ENCODE peak calls at places on chromosome 18, in six cellular contexts. S is GM12865, D is cardiac fibroblast, G is bronchial epithelial cell, Q is tibial nerve, H is GM23338. W is an unnamed sample.
A peak's percentile ranks its signal among the peaks of the same experiment; 100 is the strongest.

GRCh38 chr18:34764451-34764850 is 54.4 kb downstream of the DTNA start:
- DNase-seq in S (no peak), D (no peak), G (no peak), Q (no peak), H (peak; percentile 35), W (no peak)

GRCh38 chr18:63162271-63163014 is 157.1 kb downstream of the BCL2 start:
- DNase-seq in S (peak; percentile 92), D (no peak), G (peak; percentile 7), Q (no peak), H (no peak), W (no peak)

GRCh38 chr18:25568926-25569325 is 217.0 kb upstream of the ZNF521 start:
- DNase-seq in S (no peak), D (no peak), G (no peak), Q (no peak), H (no peak), W (no peak)

GRCh38 chr18:79384151-79384807 is 11.5 kb upstream of the NFATC1 start:
- DNase-seq in S (no peak), D (no peak), G (no peak), Q (no peak), H (no peak), W (peak; percentile 49)

GRCh38 chr18:62105373-62105772 is 81.5 kb downstream of the PIGN start:
- DNase-seq in S (no peak), D (peak; percentile 63), G (no peak), Q (no peak), H (no peak), W (no peak)

GRCh38 chr18:73318732-73319479 is 451.1 kb upstream of the NETO1 start:
- DNase-seq in S (no peak), D (peak; percentile 67), G (no peak), Q (no peak), H (no peak), W (no peak)

GRCh38 chr18:71304856-71305255 is 1016.0 kb downstream of the SOCS6 start:
- DNase-seq in S (no peak), D (no peak), G (no peak), Q (no peak), H (no peak), W (no peak)

GRCh38 chr18:31648966-31649429 is 35.4 kb downstream of the B4GALT6 start:
- DNase-seq in S (peak; percentile 91), D (peak; percentile 58), G (peak; percentile 68), Q (no peak), H (no peak), W (no peak)

GRCh38 chr18:69819460-69819859 is 128.2 kb downstream of the CD226 start:
- DNase-seq in S (no peak), D (no peak), G (no peak), Q (no peak), H (no peak), W (no peak)

GRCh38 chr18:47323158-47323557 is 71.7 kb upstream of the SKOR2 start:
- DNase-seq in S (no peak), D (peak; percentile 49), G (peak; percentile 58), Q (no peak), H (no peak), W (no peak)

GRCh38 chr18:62485684-62486083 is 37.1 kb upstream of the ZCCHC2 start:
- DNase-seq in S (no peak), D (peak; percentile 90), G (peak; percentile 98), Q (no peak), H (no peak), W (no peak)

GRCh38 chr18:23498877-23499570 is 4.3 kb upstream of the RMC1 start:
- DNase-seq in S (peak; percentile 83), D (peak; percentile 84), G (peak; percentile 47), Q (peak; percentile 30), H (peak; percentile 91), W (peak; percentile 72)

GRCh38 chr18:62198259-62198658 is 11.2 kb downstream of the RELCH start:
- DNase-seq in S (no peak), D (peak; percentile 28), G (peak; percentile 91), Q (no peak), H (no peak), W (no peak)

DNA sequence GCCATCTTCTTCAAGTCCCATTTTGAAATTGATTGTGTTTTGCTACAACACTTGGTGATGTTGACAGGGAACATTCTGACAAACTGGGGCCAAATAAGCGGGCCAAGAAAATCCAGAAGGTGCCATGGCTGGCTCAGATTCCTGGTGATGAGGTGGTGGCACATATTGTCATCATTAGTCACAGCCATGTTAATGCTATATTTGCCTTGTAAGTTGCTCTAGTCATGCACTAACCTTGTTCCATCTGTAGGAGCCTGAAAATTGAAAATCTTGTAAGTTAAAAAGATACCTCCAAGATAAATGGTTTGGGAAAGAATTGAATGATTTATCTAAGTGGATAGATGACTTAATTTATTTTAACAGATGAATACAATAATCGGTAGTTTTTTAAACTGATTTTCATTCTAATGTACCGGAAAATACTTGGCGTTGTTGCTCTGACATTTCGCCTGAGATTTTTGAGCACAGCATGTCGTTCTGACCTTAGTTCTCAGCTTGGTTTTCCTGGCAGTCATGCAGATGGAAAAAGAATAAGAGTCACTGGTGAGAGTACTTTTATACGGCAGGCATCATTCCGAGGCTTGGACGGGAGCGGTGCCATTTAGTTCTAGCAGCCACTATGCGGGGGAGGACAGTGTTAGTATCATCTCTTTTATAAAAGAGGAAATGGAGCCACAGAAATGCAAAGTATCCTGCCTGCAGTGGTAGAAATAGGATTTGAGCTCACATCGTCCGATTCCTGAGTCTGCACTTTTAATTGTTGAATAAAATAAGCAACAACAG is 133.9 kb downstream of the ZNF532 start:
- DNase-seq in S (no peak), D (peak; percentile 91), G (peak; percentile 74), Q (peak; percentile 45), H (no peak), W (no peak)
- TF ChIP-seq CTCF in S (no peak), D (no peak), G (no peak), Q (no peak), H (no peak), W (no peak)

DNA sequence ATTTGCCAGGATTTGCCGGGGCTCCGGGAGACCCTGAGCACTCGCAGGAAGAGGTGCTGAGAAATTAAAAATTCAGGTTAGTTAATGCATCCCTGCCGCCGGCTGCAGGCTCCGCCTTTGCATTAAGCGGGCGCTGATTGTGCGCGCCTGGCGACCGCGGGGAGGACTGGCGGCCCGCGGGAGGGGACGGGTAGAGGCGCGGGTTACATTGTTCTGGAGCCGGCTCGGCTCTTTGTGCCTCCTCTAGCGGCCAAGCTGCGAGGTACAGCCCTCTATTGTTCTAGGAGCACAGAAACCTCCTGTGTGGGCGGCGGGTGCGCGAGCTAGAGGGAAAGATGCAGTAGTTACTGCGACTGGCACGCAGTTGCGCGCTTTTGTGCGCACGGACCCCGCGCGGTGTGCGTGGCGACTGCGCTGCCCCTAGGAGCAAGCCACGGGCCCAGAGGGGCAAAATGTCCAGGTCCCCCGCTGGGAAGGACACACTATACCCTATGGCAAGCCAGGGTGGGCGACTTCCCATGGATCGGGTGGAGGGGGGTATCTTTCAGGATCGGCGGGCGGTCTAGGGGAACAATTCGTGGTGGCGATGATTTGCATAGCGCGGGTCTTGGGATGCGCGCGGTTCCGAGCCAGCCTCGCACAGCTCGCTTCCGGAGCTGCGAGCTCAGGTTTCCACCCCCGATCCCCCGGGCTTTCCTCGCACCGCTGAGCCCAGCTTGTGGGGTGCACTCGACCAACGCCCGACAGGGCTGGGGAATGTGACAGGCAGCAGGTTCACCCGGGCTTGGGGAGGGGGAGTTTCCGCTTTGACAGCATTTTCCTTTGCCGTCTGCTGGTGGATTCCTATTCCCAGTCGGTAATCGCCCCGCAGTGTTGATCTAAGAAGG is 2.9 kb downstream of the ONECUT2 start:
- DNase-seq in S (peak; percentile 40), D (peak; percentile 60), G (peak; percentile 29), Q (no peak), H (peak; percentile 96), W (peak; percentile 100)
- TF ChIP-seq CTCF in S (peak; percentile 22), D (peak; percentile 70), G (peak; percentile 74), Q (no peak), H (peak; percentile 51), W (peak; percentile 70)

GRCh38 chr18:53698907-53699306 is 525.6 kb downstream of the MBD2 start:
- DNase-seq in S (peak; percentile 21), D (peak; percentile 48), G (peak; percentile 46), Q (no peak), H (peak; percentile 55), W (peak; percentile 17)
- TF ChIP-seq CTCF in S (peak; percentile 43), D (peak; percentile 57), G (peak; percentile 66), Q (no peak), H (peak; percentile 84), W (peak; percentile 46)

GRCh38 chr18:66752733-66753132 is 148.8 kb upstream of the CDH19 start:
- DNase-seq in S (no peak), D (no peak), G (peak; percentile 83), Q (no peak), H (no peak), W (no peak)

GRCh38 chr18:66749475-66750035 is 145.7 kb upstream of the CDH19 start:
- DNase-seq in S (no peak), D (peak; percentile 29), G (no peak), Q (no peak), H (no peak), W (no peak)

GRCh38 chr18:66754335-66754734 is 150.4 kb upstream of the CDH19 start:
- DNase-seq in S (no peak), D (no peak), G (peak; percentile 60), Q (no peak), H (no peak), W (no peak)

DNA sequence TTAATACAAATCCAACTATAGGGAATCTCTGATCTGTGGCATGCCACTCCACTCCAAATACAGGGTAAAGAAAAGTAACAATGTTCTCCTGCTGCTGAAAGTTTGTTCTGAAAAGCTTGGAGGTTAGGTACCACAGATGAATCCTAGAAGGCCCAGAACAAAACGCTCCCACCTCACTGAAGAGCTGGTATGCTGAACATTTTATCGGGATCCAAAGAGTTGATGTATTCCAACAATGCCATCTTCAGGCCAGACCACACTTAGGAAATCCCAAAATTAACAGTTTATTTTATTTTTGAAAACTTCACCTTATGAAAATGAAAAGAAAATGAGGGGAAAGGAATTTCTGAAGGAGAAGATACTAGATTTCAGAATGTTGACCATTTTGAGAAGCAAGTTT is 145.1 kb upstream of the CDH19 start:
- DNase-seq in S (no peak), D (peak; percentile 51), G (peak; percentile 18), Q (no peak), H (peak; percentile 36), W (no peak)
- TF ChIP-seq CTCF in S (no peak), D (peak; percentile 14), G (no peak), Q (peak; percentile 20), H (peak; percentile 49), W (peak; percentile 21)